ENCODE peak calls at places on chromosomes 11 and 22, in six cellular contexts. C is colonic mucosa, R is OCI-LY7, G is endodermal cell, Y is ovary, T is neuronal stem cell. X is an unnamed sample.

GRCh38 chr11:44699497-44699896 is 27.3 kb upstream of the TSPAN18 start:
- DNase-seq in C (no peak), R (no peak), G (no peak), Y (no peak), T (no peak), X (no peak)

GRCh38 chr11:70077411-70078094 is 564 bp upstream of the ANO1 start:
- DNase-seq in C (no peak), R (no peak), G (peak), Y (no peak), T (no peak), X (no peak)

GRCh38 chr22:45640291-45640940 is 31.2 kb upstream of the ATXN10 start:
- DNase-seq in C (no peak), R (no peak), G (no peak), Y (no peak), T (no peak), X (no peak)

GRCh38 chr11:19447150-19447566 is 206.4 kb upstream of the E2F8 start:
- DNase-seq in C (no peak), R (no peak), G (no peak), Y (no peak), T (no peak), X (no peak)

GRCh38 chr22:50656122-50657070 is 16.2 kb upstream of the SHANK3 start:
- DNase-seq in C (no peak), R (no peak), G (no peak), Y (no peak), T (no peak), X (peak)

GRCh38 chr11:15113381-15113780 is 1.3 kb upstream of the INSC start:
- DNase-seq in C (no peak), R (peak), G (no peak), Y (no peak), T (no peak), X (no peak)

GRCh38 chr11:122207505-122207904 is 91.5 kb upstream of the BLID start:
- DNase-seq in C (no peak), R (no peak), G (no peak), Y (peak), T (no peak), X (no peak)

GRCh38 chr11:72649215-72649976 is 24.8 kb downstream of the PDE2A start:
- DNase-seq in C (no peak), R (no peak), G (no peak), Y (no peak), T (no peak), X (no peak)

GRCh38 chr11:129930743-129931142 is 35.4 kb upstream of the NFRKB start:
- DNase-seq in C (no peak), R (no peak), G (no peak), Y (no peak), T (no peak), X (no peak)

GRCh38 chr11:102836290-102836875 is 7.0 kb downstream of the MMP3 start:
- DNase-seq in C (no peak), R (no peak), G (no peak), Y (no peak), T (no peak), X (peak)

GRCh38 chr11:95092549-95093324 is 3.1 kb downstream of the ENDOD1 start:
- DNase-seq in C (peak), R (peak), G (peak), Y (no peak), T (no peak), X (peak)

GRCh38 chr11:61609970-61610347 is 29.1 kb upstream of the SYT7 start:
- DNase-seq in C (peak), R (peak), G (peak), Y (no peak), T (no peak), X (no peak)

GRCh38 chr11:17276236-17277023 is at the start of gene NUCB2:
- DNase-seq in C (peak), R (peak), G (peak), Y (peak), T (peak), X (peak)

GRCh38 chr11:35990816-35991215 is 47.0 kb downstream of the LDLRAD3 start:
- DNase-seq in C (no peak), R (no peak), G (no peak), Y (no peak), T (no peak), X (no peak)

GRCh38 chr11:16346975-16347374 is 9.4 kb downstream of the SOX6 start:
- DNase-seq in C (no peak), R (no peak), G (no peak), Y (no peak), T (no peak), X (no peak)

GRCh38 chr22:18057568-18058209 is 20.1 kb upstream of the PEX26 start:
- DNase-seq in C (peak), R (peak), G (no peak), Y (peak), T (no peak), X (peak)

GRCh38 chr11:65214212-65214845 is 32.6 kb downstream of the CAPN1 start:
- DNase-seq in C (no peak), R (no peak), G (peak), Y (no peak), T (no peak), X (no peak)

GRCh38 chr22:27213766-27214581 is 556.6 kb downstream of the MIAT start:
- DNase-seq in C (peak), R (no peak), G (no peak), Y (peak), T (no peak), X (peak)

GRCh38 chr11:14554959-14555358 is 34.8 kb upstream of the PSMA1 start:
- DNase-seq in C (no peak), R (no peak), G (no peak), Y (no peak), T (no peak), X (no peak)

GRCh38 chr11:18203723-18204122 is 31.1 kb downstream of the MRGPRX4 start:
- DNase-seq in C (no peak), R (no peak), G (peak), Y (no peak), T (peak), X (no peak)

GRCh38 chr22:28514314-28514713 is 165.3 kb downstream of the TTC28 start:
- DNase-seq in C (no peak), R (no peak), G (no peak), Y (no peak), T (no peak), X (no peak)

GRCh38 chr22:17969732-17970131 is 54.6 kb downstream of the MICAL3 start:
- DNase-seq in C (no peak), R (no peak), G (no peak), Y (no peak), T (no peak), X (no peak)

GRCh38 chr11:40118780-40119179 is 1340.7 kb downstream of the LRRC4C start:
- DNase-seq in C (no peak), R (no peak), G (no peak), Y (no peak), T (no peak), X (no peak)

GRCh38 chr11:30360741-30361140 is 37.8 kb downstream of the ARL14EP start:
- DNase-seq in C (no peak), R (no peak), G (no peak), Y (no peak), T (no peak), X (no peak)

GRCh38 chr11:108207683-108208060 is 14.8 kb downstream of the NPAT start:
- DNase-seq in C (no peak), R (no peak), G (no peak), Y (no peak), T (no peak), X (no peak)

GRCh38 chr11:15118431-15118830 is 3.7 kb downstream of the INSC start:
- DNase-seq in C (no peak), R (no peak), G (no peak), Y (no peak), T (no peak), X (no peak)

GRCh38 chr22:42655693-42656092 is 6.5 kb upstream of the CYB5R3 start:
- DNase-seq in C (no peak), R (peak), G (peak), Y (no peak), T (no peak), X (no peak)

GRCh38 chr11:64916040-64916847 is 765 bp downstream of the ATG2A start:
- DNase-seq in C (peak), R (peak), G (peak), Y (peak), T (no peak), X (peak)

DNA sequence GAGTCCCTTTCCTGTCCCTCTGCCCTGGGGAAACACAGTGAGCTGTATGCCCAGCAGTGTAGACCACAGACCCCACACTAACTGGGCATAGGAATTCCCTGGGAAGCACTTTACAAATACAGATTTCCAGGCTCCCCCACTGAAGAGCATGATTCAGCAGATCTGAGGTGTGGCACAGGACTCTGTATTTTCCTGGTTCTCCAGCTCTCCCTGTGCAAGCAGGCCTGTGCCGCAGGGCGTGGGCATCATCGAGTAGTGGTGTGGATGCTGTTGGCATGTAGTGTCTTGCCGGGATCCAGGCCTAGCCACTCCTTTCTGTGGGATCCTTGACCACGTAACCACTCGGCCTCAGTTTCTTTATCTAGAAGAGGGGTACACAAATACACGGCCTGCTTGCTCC is 49.9 kb downstream of the GALNT18 start:
- DNase-seq in C (no peak), R (no peak), G (no peak), Y (no peak), T (no peak), X (no peak)
- H3K27ac ChIP-seq in C (no peak), R (no peak), G (no peak), Y (no peak), T (no peak), X (no peak)

GRCh38 chr11:77448269-77448668 is 25.6 kb downstream of the PAK1 start:
- DNase-seq in C (no peak), R (no peak), G (no peak), Y (no peak), T (no peak), X (no peak)
- H3K27ac ChIP-seq in C (no peak), R (no peak), G (no peak), Y (no peak), T (no peak), X (no peak)

DNA sequence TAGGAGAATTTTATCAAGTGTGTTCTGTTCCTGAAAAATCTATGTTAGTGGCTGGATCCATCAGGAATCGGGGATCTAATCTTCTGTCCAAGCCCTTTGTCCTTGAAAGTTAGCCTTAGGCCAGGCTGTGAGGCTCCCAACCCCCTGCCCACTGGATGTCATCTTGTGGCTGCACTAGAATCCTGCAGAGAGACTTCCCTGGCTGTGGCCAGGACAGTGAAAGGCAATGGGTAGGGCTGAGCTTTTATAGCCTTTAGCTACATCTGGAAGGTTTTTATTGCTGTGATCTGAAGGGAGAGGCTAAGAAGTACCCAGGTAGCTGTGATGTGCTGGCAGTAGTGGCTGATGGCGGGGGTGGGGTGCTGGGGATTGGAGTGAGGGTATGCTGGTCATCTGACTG is 2.1 kb downstream of the OAF start:
- DNase-seq in C (peak), R (no peak), G (no peak), Y (no peak), T (no peak), X (no peak)
- H3K27ac ChIP-seq in C (peak), R (no peak), G (no peak), Y (peak), T (no peak), X (no peak)

GRCh38 chr11:80393210-80393609 is 952.4 kb upstream of the TENM4 start:
- DNase-seq in C (no peak), R (no peak), G (no peak), Y (no peak), T (no peak), X (no peak)
- H3K27ac ChIP-seq in C (no peak), R (no peak), G (no peak), Y (no peak), T (no peak), X (no peak)

GRCh38 chr11:47182380-47182779 is 3.9 kb downstream of the PACSIN3 start:
- DNase-seq in C (no peak), R (no peak), G (no peak), Y (no peak), T (no peak), X (peak)

GRCh38 chr11:47183031-47183856 is 3.0 kb downstream of the PACSIN3 start:
- DNase-seq in C (no peak), R (no peak), G (no peak), Y (no peak), T (no peak), X (peak)

GRCh38 chr11:47184711-47185304 is 1.4 kb downstream of the PACSIN3 start:
- DNase-seq in C (no peak), R (no peak), G (no peak), Y (peak), T (no peak), X (peak)

GRCh38 chr11:47185305-47186075 is 744 bp downstream of the PACSIN3 start:
- DNase-seq in C (no peak), R (no peak), G (peak), Y (peak), T (peak), X (peak)

GRCh38 chr11:47183969-47184368 is 2.3 kb downstream of the PACSIN3 start:
- DNase-seq in C (no peak), R (no peak), G (no peak), Y (no peak), T (no peak), X (peak)
- H3K27ac ChIP-seq in C (no peak), R (no peak), G (no peak), Y (no peak), T (no peak), X (peak)

X was measured in psoas muscle.